ENCODE peak calls at places on chromosomes 13 and 19, in nine cellular contexts. R is esophagus muscularis mucosa, S is foreskin keratinocyte, J is hepatocyte, M is AG09309, W is PC-9, C is tibial artery, Z is fibroblast of pulmonary artery, L is RWPE1. E is an unnamed sample.

GRCh38 chr19:616276-616675 is 17.1 kb downstream of the POLRMT start:
- DNase-seq in S (no peak), L (no peak), J (no peak), R (no peak), C (no peak), M (no peak), W (no peak), Z (no peak), E (no peak)

GRCh38 chr19:6132482-6132881 is 3.0 kb upstream of the ACSBG2 start:
- DNase-seq in C (no peak), M (no peak), J (no peak), S (no peak), Z (no peak), L (no peak), R (no peak), W (no peak), E (no peak)

GRCh38 chr19:12757544-12758274 is 6.1 kb downstream of the BEST2 start:
- DNase-seq in L (peak; percentile 27), M (no peak), S (no peak), C (peak; percentile 80), W (peak; percentile 70), J (peak; percentile 85), R (no peak), Z (peak; percentile 78), E (peak; percentile 88)

GRCh38 chr13:106390360-106390759 is 145.1 kb downstream of the EFNB2 start:
- DNase-seq in J (no peak), L (no peak), Z (no peak), M (no peak), C (no peak), R (no peak), W (no peak), S (no peak), E (no peak)

GRCh38 chr13:110249326-110249725 is 57.6 kb downstream of the COL4A1 start:
- DNase-seq in M (no peak), C (peak; percentile 78), L (no peak), Z (no peak), R (peak; percentile 72), S (no peak), W (no peak), J (no peak), E (no peak)

GRCh38 chr19:11264452-11265176 is 2.3 kb upstream of the DOCK6 start:
- DNase-seq in M (no peak), Z (no peak), J (peak; percentile 77), L (peak; percentile 68), S (peak; percentile 59), R (no peak), C (no peak), W (peak; percentile 94), E (no peak)

GRCh38 chr13:95734124-95734523 is 57.2 kb downstream of the DNAJC3 start:
- DNase-seq in Z (no peak), W (no peak), R (no peak), M (no peak), J (no peak), S (no peak), L (no peak), C (no peak), E (no peak)

GRCh38 chr19:11849264-11849615 is 714 bp downstream of the ZNF439 start:
- DNase-seq in M (no peak), S (no peak), R (no peak), C (no peak), Z (no peak), J (no peak), L (no peak), W (no peak), E (no peak)

GRCh38 chr13:19864018-19864338 is 529 bp upstream of the ZMYM5 start:
- DNase-seq in M (no peak), S (peak; percentile 68), R (peak; percentile 94), J (peak; percentile 78), Z (peak; percentile 81), C (peak; percentile 86), L (no peak), W (peak; percentile 61), E (peak; percentile 74)

GRCh38 chr19:10305139-10305806 is 4.3 kb downstream of the ZGLP1 start:
- DNase-seq in S (no peak), Z (no peak), M (no peak), W (no peak), J (no peak), R (no peak), C (no peak), L (peak; percentile 19), E (no peak)

GRCh38 chr19:56301886-56302620 is 12.6 kb downstream of the ZSCAN5A start:
- DNase-seq in C (no peak), M (no peak), R (no peak), L (no peak), Z (no peak), S (no peak), W (no peak), J (no peak), E (no peak)

GRCh38 chr19:37226248-37226647 is 8.2 kb downstream of the ZNF383 start:
- DNase-seq in J (no peak), L (no peak), C (no peak), M (no peak), S (no peak), Z (no peak), R (no peak), W (no peak), E (no peak)

GRCh38 chr19:37227996-37228395 is 10.0 kb downstream of the ZNF383 start:
- DNase-seq in Z (no peak), C (no peak), W (peak; percentile 10), L (no peak), S (no peak), M (no peak), J (no peak), R (no peak), E (peak; percentile 57)
- TF ChIP-seq CTCF in Z (peak; percentile 41), C (peak; percentile 30), W (peak; percentile 67), L (peak; percentile 13), S (peak; percentile 74), M (peak; percentile 61), J (peak; percentile 41), R (peak; percentile 61), E (peak; percentile 84)

GRCh38 chr19:51366050-51366998 is at the start of gene ETFB:
- DNase-seq in J (peak; percentile 99), L (peak; percentile 96), Z (peak; percentile 98), W (peak; percentile 97), S (peak; percentile 88), R (peak; percentile 99), M (peak; percentile 88), C (peak; percentile 100), E (peak; percentile 96)

GRCh38 chr19:51367565-51368365 is 1.0 kb downstream of the CLDND2 start:
- DNase-seq in J (peak; percentile 100), L (peak; percentile 95), S (peak; percentile 88), M (peak; percentile 93), C (peak; percentile 100), W (peak; percentile 100), R (peak; percentile 99), Z (peak; percentile 99), E (peak; percentile 99)

GRCh38 chr19:51366999-51367564 is 894 bp upstream of the ETFB start:
- DNase-seq in S (no peak), C (no peak), M (no peak), W (no peak), J (peak; percentile 51), L (no peak), R (no peak), Z (no peak), E (peak; percentile 50)

GRCh38 chr19:51364200-51365106 is 1.7 kb downstream of the ETFB start:
- DNase-seq in M (no peak), C (no peak), J (peak; percentile 53), Z (no peak), S (no peak), R (no peak), L (peak; percentile 41), W (peak; percentile 19), E (no peak)

GRCh38 chr19:51365211-51366049 is 758 bp downstream of the ETFB start:
- DNase-seq in L (no peak), S (no peak), R (no peak), J (peak; percentile 81), M (no peak), Z (peak; percentile 57), C (no peak), W (peak; percentile 25), E (no peak)
- TF ChIP-seq CTCF in L (no peak), S (peak; percentile 31), R (no peak), J (no peak), M (peak; percentile 20), Z (peak; percentile 11), C (no peak), W (no peak), E (no peak)

DNA sequence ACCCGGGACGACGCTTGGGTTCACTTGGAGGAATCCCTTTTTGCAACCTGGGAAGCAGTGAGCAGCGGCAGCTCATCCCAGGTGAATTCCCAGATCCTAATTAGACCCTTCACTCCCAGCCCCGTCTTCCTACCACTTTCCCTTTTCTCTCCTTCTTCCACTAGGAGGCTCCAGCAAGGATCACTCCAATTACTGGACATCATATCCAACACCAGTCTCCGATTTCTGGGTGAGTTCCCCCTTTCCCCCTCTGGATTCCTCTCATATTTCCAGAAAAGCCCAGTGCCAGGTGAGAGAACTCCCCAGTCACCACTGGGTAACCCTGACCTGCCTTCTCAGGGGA is 17.1 kb upstream of the ZSCAN4 start:
- DNase-seq in Z (no peak), W (no peak), L (no peak), M (no peak), C (no peak), J (no peak), R (peak; percentile 37), S (no peak), E (no peak)
- TF ChIP-seq CTCF in Z (peak; percentile 16), W (no peak), L (no peak), M (peak; percentile 11), C (no peak), J (peak; percentile 5), R (no peak), S (peak; percentile 39), E (no peak)

GRCh38 chr19:1621574-1621973 is 16.3 kb upstream of the UQCR11 start:
- DNase-seq in Z (no peak), S (no peak), J (no peak), W (no peak), C (no peak), M (no peak), L (no peak), R (no peak), E (no peak)
- TF ChIP-seq CTCF in Z (no peak), S (no peak), J (no peak), W (no peak), C (no peak), M (no peak), L (no peak), R (no peak), E (no peak)

GRCh38 chr13:98869408-98870090 is 108.3 kb downstream of the DOCK9 start:
- DNase-seq in R (no peak), W (no peak), J (no peak), M (no peak), C (no peak), S (no peak), L (no peak), Z (peak; percentile 33), E (no peak)
- TF ChIP-seq CTCF in R (peak; percentile 10), W (peak; percentile 61), J (peak; percentile 3), M (peak; percentile 12), C (no peak), S (peak; percentile 62), L (no peak), Z (peak; percentile 26), E (peak; percentile 55)

E was measured in glutamatergic neuron.